ENCODE peak calls at places on chromosomes 2 and 18, in four cellular contexts. J is germinal center; U is stimulated activated CD4-positive, alpha-beta T cell treated with anti-CD3 and anti-CD28 coated beads, Interleukin-15, amount 100 ng/mL, for 24 hours; I is stimulated activated CD8-positive, alpha-beta memory T cell treated with anti-CD3 and anti-CD28 coated beads, Interleukin-4, amount 100 ng/mL, for 1 hour. Q is an unnamed sample.

GRCh38 chr2:44844651-44845270 is 96.7 kb upstream of the SIX3 start:
- DNase-seq in J (no peak), I (no peak), U (no peak), Q (no peak)

GRCh38 chr2:220198911-220199310 is 571.5 kb downstream of the SLC4A3 start:
- DNase-seq in U (no peak), I (no peak), J (no peak), Q (no peak)

GRCh38 chr2:217899231-217900009 is 103.4 kb downstream of the TNS1 start:
- DNase-seq in J (peak; percentile 54), I (no peak), U (peak; percentile 9), Q (peak; percentile 11)

GRCh38 chr2:202015471-202015870 is 18.2 kb upstream of the FZD7 start:
- DNase-seq in U (no peak), I (no peak), J (no peak), Q (no peak)

GRCh38 chr2:26650713-26651457 is 9.7 kb upstream of the CIB4 start:
- DNase-seq in J (no peak), I (no peak), U (no peak), Q (no peak)

GRCh38 chr2:231908584-231908983 is 17.6 kb downstream of the NPPC start:
- DNase-seq in J (no peak), I (no peak), U (no peak), Q (no peak)

GRCh38 chr2:71934595-71935263 is 212.9 kb downstream of the CYP26B1 start:
- DNase-seq in U (no peak), I (no peak), J (no peak), Q (no peak)

GRCh38 chr2:328761-329160 is 40.9 kb upstream of the ALKAL2 start:
- DNase-seq in I (no peak), J (no peak), U (no peak), Q (no peak)

GRCh38 chr2:231399853-231400667 is 4.5 kb downstream of the B3GNT7 start:
- DNase-seq in I (no peak), U (no peak), J (no peak), Q (no peak)

GRCh38 chr2:176150338-176151198 is 782 bp upstream of the HOXD4 start:
- DNase-seq in J (no peak), I (no peak), U (no peak), Q (no peak)

GRCh38 chr2:239047861-239048260 is 200.0 kb downstream of the TWIST2 start:
- DNase-seq in U (no peak), J (no peak), I (no peak), Q (no peak)

GRCh38 chr2:241063587-241063986 is 38.5 kb downstream of the MTERF4 start:
- DNase-seq in J (no peak), I (no peak), U (no peak), Q (no peak)

GRCh38 chr2:236872971-236873370 is 212.7 kb upstream of the COPS8 start:
- DNase-seq in U (no peak), J (no peak), I (no peak), Q (no peak)

GRCh38 chr2:65298089-65298488 is 70.5 kb downstream of the ACTR2 start:
- DNase-seq in U (no peak), J (no peak), I (no peak), Q (no peak)

GRCh38 chr2:29016500-29016899 is 35.4 kb downstream of the TOGARAM2 start:
- DNase-seq in I (no peak), J (no peak), U (no peak), Q (no peak)

GRCh38 chr18:10194592-10194991 is 259.8 kb upstream of the APCDD1 start:
- DNase-seq in J (no peak), I (no peak), U (no peak), Q (no peak)

GRCh38 chr2:201466050-201466660 is 14.6 kb downstream of the STRADB start:
- DNase-seq in J (no peak), I (no peak), U (no peak), Q (no peak)

GRCh38 chr2:1601471-1602358 is 142.6 kb downstream of the PXDN start:
- DNase-seq in U (no peak), J (no peak), I (no peak), Q (no peak)

GRCh38 chr2:238754259-238754658 is 93.6 kb upstream of the TWIST2 start:
- DNase-seq in J (no peak), I (no peak), U (no peak), Q (no peak)

GRCh38 chr2:217206326-217206725 is 346.5 kb upstream of the TNP1 start:
- DNase-seq in J (no peak), U (no peak), I (no peak), Q (no peak)

GRCh38 chr2:147854557-147855134 is 9.8 kb downstream of the ACVR2A start:
- DNase-seq in J (no peak), I (no peak), U (no peak), Q (no peak)

GRCh38 chr18:56532176-56532840 is 106.1 kb downstream of the TXNL1 start:
- DNase-seq in J (no peak), U (peak; percentile 25), I (no peak), Q (no peak)

GRCh38 chr2:239804161-239805042 is 220.7 kb downstream of the NDUFA10 start:
- DNase-seq in U (no peak), I (no peak), J (no peak), Q (no peak)

GRCh38 chr2:85505551-85506238 is 33.3 kb upstream of the MAT2A start:
- DNase-seq in I (no peak), U (no peak), J (no peak), Q (no peak)

GRCh38 chr18:62621546-62621945 is 93.8 kb upstream of the PHLPP1 start:
- DNase-seq in J (no peak), I (no peak), U (no peak), Q (no peak)

GRCh38 chr18:79258447-79258846 is 137.3 kb upstream of the NFATC1 start:
- DNase-seq in J (peak; percentile 23), I (no peak), U (no peak), Q (no peak)

GRCh38 chr2:18584608-18584954 is 4.8 kb downstream of the NT5C1B start:
- DNase-seq in U (no peak), I (no peak), J (no peak), Q (no peak)

GRCh38 chr2:238925281-238925680 is 77.4 kb downstream of the TWIST2 start:
- DNase-seq in I (no peak), J (no peak), U (no peak), Q (no peak)

GRCh38 chr18:25832008-25832604 is 258.3 kb downstream of the SS18 start:
- DNase-seq in I (no peak), J (peak; percentile 28), U (peak; percentile 21), Q (peak; percentile 31)

GRCh38 chr2:1791670-1792069 is 47.4 kb upstream of the PXDN start:
- DNase-seq in U (no peak), I (no peak), J (no peak), Q (no peak)

GRCh38 chr2:121626777-121627524 is 22.3 kb downstream of the CLASP1 start:
- DNase-seq in I (no peak), J (no peak), U (no peak), Q (no peak)

Q was measured in activated naive CD8-positive, alpha-beta T cell treated with anti-CD3 and anti-CD28 coated beads, Interleukin-2, amount 50 U/mL, for 24 hours.